ENCODE peak calls at places on chromosome 12, in four cellular contexts. T, L, V and I are unnamed samples.

GRCh38 chr12:113230315-113231274 is 9.3 kb downstream of the TPCN1 start:
- DNase-seq in T (no peak), L (no peak), V (no peak), I (no peak)

GRCh38 chr12:64110864-64111263 is 111.2 kb downstream of the KICS2 start:
- DNase-seq in T (no peak), L (peak), V (no peak), I (no peak)

GRCh38 chr12:131699434-131699833 is 11.5 kb upstream of the SFSWAP start:
- DNase-seq in T (no peak), L (peak), V (no peak), I (no peak)

GRCh38 chr12:43806737-43807072 is 588 bp upstream of the TWF1 start:
- DNase-seq in T (no peak), L (no peak), V (peak), I (no peak)

GRCh38 chr12:47698055-47698454 is 7.8 kb downstream of the RPAP3 start:
- DNase-seq in T (no peak), L (no peak), V (no peak), I (no peak)

GRCh38 chr12:268483-268840 is 5.8 kb upstream of the SLC6A13 start:
- DNase-seq in T (no peak), L (no peak), V (no peak), I (no peak)

GRCh38 chr12:105943525-105943924 is 195.2 kb downstream of the NUAK1 start:
- DNase-seq in T (peak), L (no peak), V (no peak), I (no peak)

GRCh38 chr12:108349245-108349644 is 10.1 kb upstream of the CMKLR1 start:
- DNase-seq in T (no peak), L (peak), V (no peak), I (no peak)

GRCh38 chr12:123153906-123154305 is 3.0 kb upstream of the PITPNM2 start:
- DNase-seq in T (no peak), L (no peak), V (no peak), I (no peak)

GRCh38 chr12:116397148-116397547 is 119.7 kb upstream of the MED13L start:
- DNase-seq in T (no peak), L (peak), V (no peak), I (no peak)

GRCh38 chr12:25723921-25724491 is 170.9 kb upstream of the LMNTD1 start:
- DNase-seq in T (no peak), L (peak), V (no peak), I (no peak)

GRCh38 chr12:12533238-12533829 is 29.3 kb downstream of the DUSP16 start:
- DNase-seq in T (peak), L (no peak), V (peak), I (no peak)

GRCh38 chr12:40016960-40017359 is 88.9 kb downstream of the SLC2A13 start:
- DNase-seq in T (no peak), L (peak), V (no peak), I (no peak)

GRCh38 chr12:131803995-131804521 is 24.1 kb upstream of the MMP17 start:
- DNase-seq in T (no peak), L (peak), V (no peak), I (no peak)

GRCh38 chr12:128966411-128966810 is 113.1 kb downstream of the GLT1D1 start:
- DNase-seq in T (no peak), L (no peak), V (peak), I (no peak)

GRCh38 chr12:71407732-71408131 is 31.9 kb upstream of the LGR5 start:
- DNase-seq in T (no peak), L (no peak), V (no peak), I (no peak)

GRCh38 chr12:109020136-109020535 is 732 bp downstream of the SVOP start:
- DNase-seq in T (no peak), L (no peak), V (peak), I (no peak)

GRCh38 chr12:129212221-129212630 is 358.9 kb downstream of the GLT1D1 start:
- DNase-seq in T (no peak), L (no peak), V (no peak), I (no peak)

GRCh38 chr12:109920266-109920780 is 20.2 kb downstream of the TCHP start:
- DNase-seq in T (no peak), L (no peak), V (no peak), I (no peak)

GRCh38 chr12:89236748-89237428 is 115.4 kb downstream of the DUSP6 start:
- DNase-seq in T (no peak), L (peak), V (no peak), I (no peak)

GRCh38 chr12:41983394-41983793 is 161.3 kb downstream of the GXYLT1 start:
- DNase-seq in T (no peak), L (no peak), V (peak), I (no peak)

GRCh38 chr12:10140001-10140400 is 10.0 kb upstream of the CLEC7A start:
- DNase-seq in T (peak), L (peak), V (peak), I (peak)

GRCh38 chr12:117468016-117468415 is 106.6 kb upstream of the NOS1 start:
- DNase-seq in T (no peak), L (no peak), V (peak), I (no peak)

GRCh38 chr12:128245890-128246289 is 21.1 kb upstream of the TMEM132C start:
- DNase-seq in T (no peak), L (no peak), V (no peak), I (no peak)

GRCh38 chr12:27383429-27384260 is 51.0 kb downstream of the BMAL2 start:
- DNase-seq in T (peak), L (peak), V (peak), I (no peak)

GRCh38 chr12:123106640-123107359 is 44.1 kb downstream of the PITPNM2 start:
- DNase-seq in T (no peak), L (no peak), V (no peak), I (no peak)

GRCh38 chr12:57605308-57606015 is 838 bp downstream of the DTX3 start:
- DNase-seq in T (peak), L (peak), V (no peak), I (no peak)

GRCh38 chr12:65518771-65519170 is 240.3 kb downstream of the MSRB3 start:
- DNase-seq in T (no peak), L (peak), V (no peak), I (no peak)

GRCh38 chr12:71303199-71303598 is 136.4 kb upstream of the LGR5 start:
- DNase-seq in T (no peak), L (no peak), V (no peak), I (no peak)

GRCh38 chr12:11446372-11446771 is 51.0 kb upstream of the PRB2 start:
- DNase-seq in T (no peak), L (peak), V (no peak), I (no peak)

GRCh38 chr12:30925607-30926242 is 823 bp upstream of the TSPAN11 start:
- DNase-seq in T (no peak), L (no peak), V (no peak), I (no peak)

GRCh38 chr12:12200363-12200762 is 66.5 kb downstream of the LRP6 start:
- DNase-seq in T (no peak), L (no peak), V (no peak), I (no peak)

GRCh38 chr12:48002179-48002601 is 2.1 kb downstream of the COL2A1 start:
- DNase-seq in T (no peak), L (peak), V (peak), I (no peak)

GRCh38 chr12:54160050-54160449 is 28.7 kb downstream of the SMUG1 start:
- DNase-seq in T (no peak), L (no peak), V (no peak), I (no peak)

GRCh38 chr12:94867066-94867855 is 136.2 kb downstream of the NDUFA12 start:
- DNase-seq in T (no peak), L (no peak), V (no peak), I (no peak)